ENCODE peak calls at places on chromosomes 4 and X, in eight cellular contexts. I, J, O, M, K, X, B and H are unnamed samples.

GRCh38 chr4:120977435-120977997 is 55.0 kb upstream of the PRDM5 start:
- DNase-seq in J (peak), M (no peak), K (no peak), O (peak), X (peak), I (peak), B (peak), H (peak)

GRCh38 chr4:173246719-173247118 is 78.1 kb downstream of the GALNT7 start:
- DNase-seq in J (no peak), K (no peak), M (no peak), B (no peak), O (no peak), X (no peak), I (no peak), H (no peak)

GRCh38 chrX:154515803-154516654 is at the start of gene FAM3A:
- DNase-seq in K (peak), M (peak), O (no peak), I (peak), J (peak), B (peak), X (peak), H (peak)

GRCh38 chrX:46444011-46444410 is 101.2 kb downstream of the ZNF674 start:
- DNase-seq in M (no peak), J (no peak), K (no peak), I (no peak), X (peak), B (peak), O (peak), H (peak)

GRCh38 chr4:41602886-41603503 is 65.0 kb downstream of the LIMCH1 start:
- DNase-seq in I (no peak), M (no peak), O (no peak), B (no peak), K (no peak), X (no peak), J (no peak), H (no peak)

GRCh38 chr4:88737304-88738015 is 39.8 kb upstream of the NAP1L5 start:
- DNase-seq in X (peak), M (no peak), B (no peak), K (no peak), I (no peak), J (peak), O (no peak), H (no peak)

GRCh38 chr4:1012031-1012739 is 759 bp downstream of the FGFRL1 start:
- DNase-seq in X (peak), O (no peak), I (no peak), J (peak), K (peak), M (peak), B (peak), H (no peak)

GRCh38 chr4:75634951-75635350 is 4.6 kb upstream of the CDKL2 start:
- DNase-seq in B (no peak), J (no peak), X (no peak), M (no peak), O (no peak), K (no peak), I (no peak), H (no peak)

GRCh38 chr4:6342530-6343293 is 73.1 kb downstream of the WFS1 start:
- DNase-seq in M (peak), K (no peak), O (no peak), B (no peak), J (no peak), I (no peak), X (no peak), H (no peak)

GRCh38 chr4:153759407-153760226 is at the start of gene RNF175:
- DNase-seq in I (peak), K (no peak), J (no peak), M (peak), B (peak), O (no peak), X (no peak), H (no peak)

GRCh38 chr4:1177274-1178141 is 5.1 kb upstream of the SPON2 start:
- DNase-seq in I (no peak), M (no peak), B (peak), J (no peak), K (no peak), X (peak), O (no peak), H (no peak)

GRCh38 chr4:41887821-41888699 is 47.2 kb upstream of the TMEM33 start:
- DNase-seq in M (peak), K (peak), X (peak), B (no peak), I (no peak), J (peak), O (peak), H (peak)

GRCh38 chr4:152968806-152969394 is 32.8 kb downstream of the FHDC1 start:
- DNase-seq in O (no peak), K (no peak), X (peak), B (peak), J (no peak), M (no peak), I (no peak), H (no peak)